ENCODE peak calls at places on chromosome 1, in five cellular contexts. One of them, this sample, is unnamed.

GRCh38 chr1:25566186-25566729 is 22.9 kb downstream of the LDLRAP1 start:
- DNase-seq in nucleus accumbens: no peak
- DNase-seq in activated T-helper 1 cell treated with anti-CD3 and anti-CD28 coated beads, Interleukin-2, amount 50 U/mL, for 16 hours: no peak
- DNase-seq in activated CD8-positive, alpha-beta memory T cell treated with anti-CD3 and anti-CD28 coated beads for 4 hours: no peak
- DNase-seq in GOT3: no peak
- DNase-seq in this sample: no peak

GRCh38 chr1:29090937-29091618 is 32.6 kb downstream of the TMEM200B start:
- DNase-seq in nucleus accumbens: no peak
- DNase-seq in activated T-helper 1 cell treated with anti-CD3 and anti-CD28 coated beads, Interleukin-2, amount 50 U/mL, for 16 hours: no peak
- DNase-seq in activated CD8-positive, alpha-beta memory T cell treated with anti-CD3 and anti-CD28 coated beads for 4 hours: no peak
- DNase-seq in GOT3: no peak
- DNase-seq in this sample: no peak

GRCh38 chr1:64162151-64162550 is 41.3 kb upstream of the UBE2U start:
- DNase-seq in nucleus accumbens: no peak
- DNase-seq in activated T-helper 1 cell treated with anti-CD3 and anti-CD28 coated beads, Interleukin-2, amount 50 U/mL, for 16 hours: no peak
- DNase-seq in activated CD8-positive, alpha-beta memory T cell treated with anti-CD3 and anti-CD28 coated beads for 4 hours: no peak
- DNase-seq in GOT3: no peak
- DNase-seq in this sample: no peak

GRCh38 chr1:153599847-153600246 is 13.1 kb downstream of the S100A16 start:
- DNase-seq in nucleus accumbens: no peak
- DNase-seq in activated T-helper 1 cell treated with anti-CD3 and anti-CD28 coated beads, Interleukin-2, amount 50 U/mL, for 16 hours: no peak
- DNase-seq in activated CD8-positive, alpha-beta memory T cell treated with anti-CD3 and anti-CD28 coated beads for 4 hours: no peak
- DNase-seq in GOT3: no peak
- DNase-seq in this sample: no peak

GRCh38 chr1:42926870-42927242 is 31.8 kb downstream of the SLC2A1 start:
- DNase-seq in nucleus accumbens: no peak
- DNase-seq in activated T-helper 1 cell treated with anti-CD3 and anti-CD28 coated beads, Interleukin-2, amount 50 U/mL, for 16 hours: no peak
- DNase-seq in activated CD8-positive, alpha-beta memory T cell treated with anti-CD3 and anti-CD28 coated beads for 4 hours: no peak
- DNase-seq in GOT3: no peak
- DNase-seq in this sample: no peak

GRCh38 chr1:62720946-62721554 is 32.9 kb upstream of the DOCK7 start:
- DNase-seq in nucleus accumbens: no peak
- DNase-seq in activated T-helper 1 cell treated with anti-CD3 and anti-CD28 coated beads, Interleukin-2, amount 50 U/mL, for 16 hours: no peak
- DNase-seq in activated CD8-positive, alpha-beta memory T cell treated with anti-CD3 and anti-CD28 coated beads for 4 hours: no peak
- DNase-seq in GOT3: no peak
- DNase-seq in this sample: peak

GRCh38 chr1:15958111-15958510 is 17.8 kb downstream of the ZBTB17 start:
- DNase-seq in nucleus accumbens: no peak
- DNase-seq in activated T-helper 1 cell treated with anti-CD3 and anti-CD28 coated beads, Interleukin-2, amount 50 U/mL, for 16 hours: no peak
- DNase-seq in activated CD8-positive, alpha-beta memory T cell treated with anti-CD3 and anti-CD28 coated beads for 4 hours: no peak
- DNase-seq in GOT3: no peak
- DNase-seq in this sample: no peak

GRCh38 chr1:155884028-155884950 is 24.9 kb downstream of the SYT11 start:
- DNase-seq in nucleus accumbens: no peak
- DNase-seq in activated T-helper 1 cell treated with anti-CD3 and anti-CD28 coated beads, Interleukin-2, amount 50 U/mL, for 16 hours: no peak
- DNase-seq in activated CD8-positive, alpha-beta memory T cell treated with anti-CD3 and anti-CD28 coated beads for 4 hours: no peak
- DNase-seq in GOT3: no peak
- DNase-seq in this sample: peak

GRCh38 chr1:47407481-47407880 is 8.6 kb upstream of the FOXE3 start:
- DNase-seq in nucleus accumbens: no peak
- DNase-seq in activated T-helper 1 cell treated with anti-CD3 and anti-CD28 coated beads, Interleukin-2, amount 50 U/mL, for 16 hours: no peak
- DNase-seq in activated CD8-positive, alpha-beta memory T cell treated with anti-CD3 and anti-CD28 coated beads for 4 hours: no peak
- DNase-seq in GOT3: no peak
- DNase-seq in this sample: no peak

GRCh38 chr1:222955964-222956363 is 141.1 kb downstream of the DISP1 start:
- DNase-seq in nucleus accumbens: no peak
- DNase-seq in activated T-helper 1 cell treated with anti-CD3 and anti-CD28 coated beads, Interleukin-2, amount 50 U/mL, for 16 hours: no peak
- DNase-seq in activated CD8-positive, alpha-beta memory T cell treated with anti-CD3 and anti-CD28 coated beads for 4 hours: no peak
- DNase-seq in GOT3: no peak
- DNase-seq in this sample: no peak

GRCh38 chr1:55623339-55623738 is 408.2 kb upstream of the USP24 start:
- DNase-seq in nucleus accumbens: no peak
- DNase-seq in activated T-helper 1 cell treated with anti-CD3 and anti-CD28 coated beads, Interleukin-2, amount 50 U/mL, for 16 hours: no peak
- DNase-seq in activated CD8-positive, alpha-beta memory T cell treated with anti-CD3 and anti-CD28 coated beads for 4 hours: no peak
- DNase-seq in GOT3: no peak
- DNase-seq in this sample: no peak

GRCh38 chr1:99472893-99473292 is 173.0 kb upstream of the PALMD start:
- DNase-seq in nucleus accumbens: no peak
- DNase-seq in activated T-helper 1 cell treated with anti-CD3 and anti-CD28 coated beads, Interleukin-2, amount 50 U/mL, for 16 hours: no peak
- DNase-seq in activated CD8-positive, alpha-beta memory T cell treated with anti-CD3 and anti-CD28 coated beads for 4 hours: no peak
- DNase-seq in GOT3: no peak
- DNase-seq in this sample: peak